ENCODE peak calls at places on chromosomes 16 and 17, in nine cellular contexts. P is heart right ventricle, Z is A549, K is endodermal cell, I is hepatocyte, Y is left lung, X is cardiac muscle cell, O is heart left ventricle, J is prostate gland. B is an unnamed sample.

GRCh38 chr17:80959330-80960036 is 32.2 kb upstream of the CHMP6 start:
- DNase-seq in I (no peak), P (peak), K (no peak), Y (peak), X (peak), O (peak), J (peak), Z (no peak), B (peak)

GRCh38 chr17:30824002-30824355 is 513 bp downstream of the CRLF3 start:
- DNase-seq in Y (no peak), O (no peak), X (no peak), I (peak), Z (no peak), P (peak), K (no peak), J (no peak), B (no peak)

GRCh38 chr17:77034677-77035424 is 105.9 kb upstream of the SEC14L1 start:
- DNase-seq in O (no peak), J (no peak), K (no peak), Z (no peak), X (no peak), P (no peak), I (no peak), Y (no peak), B (no peak)

GRCh38 chr17:81412490-81413093 is 17.3 kb downstream of the BAHCC1 start:
- DNase-seq in J (no peak), X (peak), P (peak), Y (no peak), Z (no peak), O (no peak), I (no peak), K (no peak), B (no peak)

GRCh38 chr16:1088295-1089170 is 7.5 kb downstream of the C1QTNF8 start:
- DNase-seq in Z (no peak), P (no peak), O (no peak), I (no peak), K (no peak), J (no peak), X (no peak), Y (no peak), B (no peak)

GRCh38 chr16:57045694-57046381 is 46.5 kb upstream of the CPNE2 start:
- DNase-seq in J (peak), X (peak), Y (no peak), O (peak), P (peak), Z (peak), I (peak), K (peak), B (peak)

GRCh38 chr16:70158261-70158939 is 15.2 kb upstream of the CLEC18C start:
- DNase-seq in X (no peak), P (peak), K (peak), Z (peak), J (peak), I (peak), Y (peak), O (no peak), B (no peak)

GRCh38 chr16:81624718-81625543 is 154.2 kb upstream of the PLCG2 start:
- DNase-seq in K (no peak), Y (no peak), O (peak), X (no peak), Z (no peak), J (no peak), I (no peak), P (no peak), B (no peak)

GRCh38 chr17:2547176-2547575 is 35.5 kb upstream of the METTL16 start:
- DNase-seq in Z (peak), X (peak), P (no peak), J (no peak), I (peak), Y (no peak), O (no peak), K (no peak), B (no peak)

GRCh38 chr16:89219365-89219764 is 1.9 kb downstream of the ZNF778 start:
- DNase-seq in J (no peak), P (no peak), K (no peak), Y (no peak), Z (no peak), O (no peak), I (no peak), X (no peak), B (no peak)

GRCh38 chr17:74960739-74961342 is 11.7 kb downstream of the HID1 start:
- DNase-seq in I (peak), K (peak), O (no peak), P (no peak), X (peak), Y (peak), J (no peak), Z (peak), B (no peak)

GRCh38 chr16:17885659-17886200 is 415.0 kb upstream of the XYLT1 start:
- DNase-seq in K (peak), P (no peak), O (no peak), Z (no peak), J (no peak), I (no peak), Y (no peak), X (no peak), B (no peak)

GRCh38 chr16:77723108-77723514 is 797 bp downstream of the NUDT7 start:
- DNase-seq in K (no peak), O (no peak), Z (no peak), Y (no peak), X (peak), I (peak), J (no peak), P (peak), B (no peak)

GRCh38 chr16:85347213-85347591 is 234.9 kb upstream of the CIBAR2 start:
- DNase-seq in X (peak), J (peak), Z (peak), O (peak), K (peak), P (no peak), I (peak), Y (peak), B (no peak)

GRCh38 chr17:16478693-16479092 is 13.3 kb downstream of the LRRC75A start:
- DNase-seq in O (no peak), X (no peak), P (no peak), I (no peak), K (peak), Z (no peak), Y (no peak), J (no peak), B (no peak)

GRCh38 chr16:79605999-79606398 is 5.5 kb upstream of the MAF start:
- DNase-seq in X (peak), I (peak), K (peak), Z (peak), Y (no peak), O (no peak), J (no peak), P (no peak), B (no peak)

GRCh38 chr17:80545499-80545826 is 825 bp downstream of the RPTOR start:
- DNase-seq in Z (no peak), J (no peak), Y (no peak), P (no peak), X (peak), I (no peak), K (no peak), O (no peak), B (no peak)

GRCh38 chr17:56887552-56888467 is 26.0 kb downstream of the TRIM25 start:
- DNase-seq in Y (no peak), P (no peak), Z (no peak), O (no peak), X (no peak), K (no peak), I (peak), J (no peak), B (no peak)

GRCh38 chr17:13993106-13993505 is 76.2 kb upstream of the COX10 start:
- DNase-seq in Z (no peak), P (no peak), J (no peak), K (no peak), I (no peak), O (no peak), Y (no peak), X (no peak), B (no peak)

GRCh38 chr16:47043200-47043599 is 69.7 kb upstream of the DNAJA2 start:
- DNase-seq in I (no peak), P (no peak), X (no peak), Y (no peak), J (no peak), Z (no peak), K (no peak), O (no peak), B (no peak)

GRCh38 chr17:73017653-73018052 is 74.8 kb downstream of the SLC39A11 start:
- DNase-seq in K (no peak), Y (no peak), I (peak), P (no peak), X (peak), J (no peak), O (no peak), Z (no peak), B (no peak)

GRCh38 chr17:66932295-66932694 is 32.2 kb upstream of the CACNG4 start:
- DNase-seq in P (no peak), Y (no peak), J (no peak), Z (no peak), X (no peak), O (no peak), K (no peak), I (no peak), B (no peak)

GRCh38 chr17:1110844-1111598 is 68.8 kb downstream of the ABR start:
- DNase-seq in O (peak), X (peak), Y (peak), Z (peak), K (peak), P (peak), J (no peak), I (peak), B (peak)

GRCh38 chr16:23959069-23959800 is 123.5 kb downstream of the PRKCB start:
- DNase-seq in I (no peak), X (no peak), Y (no peak), O (no peak), Z (no peak), J (no peak), P (no peak), K (no peak), B (no peak)

GRCh38 chr17:73972901-73973300 is 230.6 kb upstream of the RPL38 start:
- DNase-seq in Z (no peak), Y (no peak), P (no peak), I (no peak), J (no peak), K (peak), X (no peak), O (no peak), B (no peak)

GRCh38 chr16:16120382-16121184 is 102.7 kb downstream of the ABCC6 start:
- DNase-seq in O (peak), P (peak), Z (no peak), I (no peak), K (no peak), J (no peak), Y (no peak), X (peak), B (no peak)

GRCh38 chr17:61463068-61463980 is 11.1 kb downstream of the TBX4 start:
- DNase-seq in P (no peak), Z (no peak), O (no peak), X (no peak), J (no peak), K (peak), I (no peak), Y (no peak), B (no peak)

GRCh38 chr16:15493416-15494181 is 59.2 kb downstream of the BMERB1 start:
- DNase-seq in J (no peak), Z (no peak), K (no peak), Y (no peak), O (no peak), P (no peak), I (no peak), X (no peak), B (no peak)

GRCh38 chr17:57876866-57877237 is 27.0 kb upstream of the MRPS23 start:
- DNase-seq in O (no peak), I (no peak), P (no peak), J (no peak), X (no peak), K (peak), Z (no peak), Y (no peak), B (no peak)

GRCh38 chr17:44469676-44470075 is 33.5 kb downstream of the GPATCH8 start:
- DNase-seq in I (no peak), P (no peak), Z (no peak), O (no peak), X (no peak), J (no peak), K (no peak), Y (no peak), B (no peak)

GRCh38 chr17:46949291-46950174 is 26.6 kb downstream of the GOSR2 start:
- DNase-seq in Z (no peak), Y (no peak), K (no peak), P (no peak), J (no peak), X (no peak), O (no peak), I (no peak), B (no peak)

GRCh38 chr16:53495325-53495724 is 7.7 kb downstream of the AKTIP start:
- DNase-seq in Z (no peak), P (no peak), O (no peak), X (no peak), J (no peak), Y (no peak), K (peak), I (no peak), B (no peak)
- H3K27ac ChIP-seq in Z (no peak), P (no peak), O (no peak), X (no peak), J (no peak), Y (no peak), K (no peak), I (no peak), B (no peak)

GRCh38 chr17:50050431-50051032 is 5.4 kb upstream of the ITGA3 start:
- DNase-seq in Y (no peak), P (no peak), J (no peak), O (no peak), Z (no peak), K (peak), I (no peak), X (no peak), B (no peak)
- TF ChIP-seq CTCF in Y (no peak), P (no peak), J (no peak), O (no peak), Z (peak), K (no peak), I (no peak), X (no peak), B (no peak)

GRCh38 chr16:83258366-83258765 is 549.4 kb upstream of the HSBP1 start:
- DNase-seq in Y (no peak), Z (no peak), O (no peak), I (no peak), K (no peak), J (no peak), X (no peak), P (no peak), B (no peak)
- H3K27ac ChIP-seq in Y (no peak), Z (no peak), O (no peak), I (no peak), K (no peak), J (no peak), X (no peak), P (no peak), B (no peak)

DNA sequence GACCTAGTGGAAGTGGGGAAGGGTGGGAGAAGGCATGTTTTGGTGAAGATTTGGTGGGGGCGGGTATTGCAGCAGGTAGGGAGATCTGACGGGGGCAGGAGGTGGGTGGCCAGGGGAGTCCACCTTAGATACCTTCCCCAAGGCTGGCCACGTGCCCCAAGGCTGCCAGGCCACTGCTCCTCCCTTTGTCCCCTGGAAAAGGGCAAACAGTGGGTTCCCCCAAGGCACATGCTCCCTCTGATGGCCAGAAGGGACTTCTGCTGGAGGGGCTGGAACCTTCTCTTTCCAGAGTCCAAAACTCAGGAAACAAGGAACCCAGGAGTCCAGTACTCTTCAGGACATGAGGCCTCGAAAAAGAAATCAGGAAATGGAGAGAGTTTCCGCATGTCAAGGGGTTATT is 6.2 kb upstream of the PSMD3 start:
- DNase-seq in P (no peak), I (no peak), K (no peak), X (no peak), Z (no peak), Y (peak), O (no peak), J (no peak), B (no peak)
- TF ChIP-seq CTCF in P (no peak), I (no peak), K (peak), X (no peak), Z (no peak), Y (no peak), O (no peak), J (no peak), B (no peak)

DNA sequence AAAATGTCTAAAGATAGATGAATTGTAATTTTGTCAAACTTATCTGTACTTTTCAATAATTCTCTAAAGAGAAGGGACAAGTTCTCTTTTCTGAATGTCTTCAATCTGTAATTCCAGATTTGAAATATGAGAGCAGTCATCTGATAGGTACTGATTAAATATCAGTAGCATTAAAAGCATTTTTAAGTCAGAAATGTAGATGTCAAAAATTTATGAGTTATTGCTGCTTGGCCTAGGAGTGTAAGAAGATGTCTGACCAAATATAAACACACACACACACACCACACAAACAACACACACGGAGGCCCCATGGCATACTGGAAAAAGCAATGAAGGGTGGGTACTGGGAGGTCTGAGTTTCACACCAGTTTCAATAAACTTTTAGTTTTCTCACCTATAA is 2.4 kb upstream of the TOB1 start:
- DNase-seq in X (no peak), I (no peak), O (no peak), K (no peak), Z (no peak), Y (no peak), P (no peak), J (no peak), B (no peak)
- H3K27ac ChIP-seq in X (peak), I (peak), O (peak), K (no peak), Z (peak), Y (peak), P (peak), J (peak), B (peak)

DNA sequence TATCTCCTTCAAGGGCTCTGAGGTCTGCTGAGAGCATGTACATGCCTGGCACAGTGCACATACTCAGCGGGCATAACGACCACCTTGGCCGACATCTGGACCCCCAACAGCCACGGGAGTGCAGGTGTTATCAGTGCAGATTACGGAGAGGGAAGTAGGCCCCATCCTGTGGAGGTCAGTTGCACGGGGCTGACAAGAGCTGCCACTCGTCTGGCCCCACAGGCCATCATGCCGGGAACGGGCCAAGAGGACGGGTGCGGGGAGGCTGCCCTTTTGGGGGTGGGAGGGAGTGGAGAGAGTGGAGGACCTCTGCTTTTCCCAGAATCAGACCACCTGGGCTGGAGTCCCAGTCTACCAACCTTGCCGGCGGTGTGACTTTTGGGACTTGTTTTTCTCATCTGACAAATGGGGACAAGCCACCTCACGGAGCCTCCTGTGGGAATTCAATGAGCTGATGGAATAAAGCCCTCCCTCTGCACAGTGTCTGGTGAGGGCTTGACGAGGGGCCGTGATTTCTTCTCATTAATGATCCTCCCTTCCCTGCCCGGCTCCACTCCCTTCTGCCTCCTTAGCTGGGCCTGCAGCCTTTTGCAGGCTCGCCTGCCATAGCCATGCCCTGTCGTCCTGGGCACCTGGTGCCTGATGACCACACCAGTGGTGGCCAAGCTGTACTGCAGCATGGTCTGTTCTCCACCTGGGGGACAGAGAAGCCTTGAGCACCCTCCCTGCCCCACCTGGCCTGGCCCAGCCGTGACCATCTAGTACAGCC is 4.6 kb downstream of the PRSS33 start:
- DNase-seq in O (no peak), J (no peak), I (no peak), K (peak), X (no peak), Z (no peak), P (no peak), Y (no peak), B (peak)
- TF ChIP-seq CTCF in O (no peak), J (no peak), I (no peak), K (peak), X (no peak), Z (no peak), P (no peak), Y (no peak), B (no peak)

GRCh38 chr17:41150026-41150425 is 401 bp upstream of the KRTAP4-5 start:
- DNase-seq in Y (no peak), I (no peak), X (no peak), O (no peak), P (no peak), K (no peak), J (no peak), Z (no peak), B (no peak)
- H3K27ac ChIP-seq in Y (no peak), I (no peak), X (no peak), O (no peak), P (no peak), K (no peak), J (no peak), Z (no peak), B (no peak)

GRCh38 chr16:22296225-22297113 is 740 bp upstream of the POLR3E start:
- DNase-seq in P (no peak), O (no peak), I (no peak), K (no peak), Z (no peak), J (no peak), X (no peak), Y (no peak), B (no peak)

GRCh38 chr16:22297114-22297870 is at the start of gene POLR3E:
- DNase-seq in P (peak), O (peak), Z (peak), Y (peak), K (peak), I (peak), X (peak), J (peak), B (peak)

GRCh38 chr16:22300427-22301071 is 3.3 kb downstream of the POLR3E start:
- DNase-seq in Z (peak), I (peak), P (peak), K (peak), O (no peak), J (peak), X (peak), Y (peak), B (no peak)

GRCh38 chr16:22299036-22299435 is 1.8 kb downstream of the POLR3E start:
- DNase-seq in O (no peak), J (no peak), Y (no peak), Z (no peak), X (no peak), P (no peak), I (no peak), K (no peak), B (no peak)

GRCh38 chr16:22297871-22298733 is 893 bp downstream of the POLR3E start:
- DNase-seq in Y (no peak), O (no peak), X (peak), P (peak), J (peak), K (peak), I (peak), Z (peak), B (peak)
- TF ChIP-seq CTCF in Y (no peak), O (no peak), X (no peak), P (no peak), J (no peak), K (no peak), I (no peak), Z (no peak), B (no peak)

DNA sequence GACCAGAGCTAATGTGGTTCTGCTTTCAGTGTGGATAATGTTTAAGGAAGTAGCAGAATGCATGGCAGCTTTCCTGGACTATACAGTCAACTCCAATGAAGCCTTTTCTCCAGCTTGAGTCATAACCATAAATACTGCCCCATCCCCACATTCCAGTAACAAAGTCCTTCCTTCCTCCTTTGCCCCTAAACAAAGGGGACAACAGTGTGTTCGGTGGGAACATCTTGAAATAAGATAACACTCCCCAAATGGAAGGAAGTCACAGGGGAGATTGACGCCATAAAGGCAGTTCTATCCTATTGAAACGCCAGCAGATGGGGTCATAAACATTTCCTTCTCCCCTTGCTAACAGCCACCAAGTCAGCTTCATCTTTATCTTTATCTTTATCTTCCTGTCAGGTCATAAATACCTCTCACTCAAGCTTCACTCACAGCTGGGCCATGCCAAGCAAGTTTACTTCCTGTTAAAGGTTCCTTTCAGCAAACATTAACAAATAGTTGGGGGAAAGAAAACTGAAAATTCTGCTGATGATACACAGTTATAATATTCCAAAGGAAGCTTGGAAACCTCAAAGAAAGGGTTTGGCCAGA is 136.7 kb downstream of the SNX11 start:
- DNase-seq in K (peak), P (no peak), Y (no peak), X (peak), I (peak), O (no peak), J (no peak), Z (peak), B (no peak)
- H3K27ac ChIP-seq in K (no peak), P (no peak), Y (no peak), X (no peak), I (peak), O (no peak), J (no peak), Z (peak), B (no peak)

B was measured in ascending aorta.